ENCODE peak calls at places on chromosomes 5 and 9, in ten cellular contexts. P is transverse colon, M is sigmoid colon, E is endothelial cell of umbilical vein, L is K562, X is SK-N-SH, F is stomach, S is spleen, Y is prostate gland, V is breast epithelium. U is an unnamed sample.
A peak's percentile ranks its signal among the peaks of the same experiment; 100 is the strongest.

GRCh38 chr5:95884021-95884333 is 61.5 kb upstream of the GLRX start:
- DNase-seq in P (no peak), M (no peak), E (no peak), L (peak; percentile 37), X (no peak), F (no peak), S (no peak), Y (no peak), V (no peak), U (no peak)

GRCh38 chr9:6484210-6484609 is 71.2 kb downstream of the UHRF2 start:
- DNase-seq in P (no peak), M (no peak), E (no peak), L (no peak), X (no peak), F (no peak), S (no peak), Y (no peak), V (no peak), U (no peak)

GRCh38 chr5:2460098-2460497 is 291.4 kb downstream of the IRX2 start:
- DNase-seq in P (no peak), M (no peak), E (no peak), L (no peak), X (no peak), F (no peak), S (no peak), Y (no peak), V (no peak), U (no peak)

GRCh38 chr5:96567188-96567587 is 95.0 kb upstream of the CAST start:
- DNase-seq in P (no peak), M (no peak), E (peak; percentile 83), L (no peak), X (no peak), F (no peak), S (no peak), Y (no peak), V (no peak), U (no peak)

GRCh38 chr5:163943546-163943945 is 438.1 kb downstream of the MAT2B start:
- DNase-seq in P (no peak), M (no peak), E (peak; percentile 87), L (no peak), X (no peak), F (no peak), S (no peak), Y (no peak), V (no peak), U (no peak)

GRCh38 chr5:159779481-159779880 is 136.8 kb upstream of the ADRA1B start:
- DNase-seq in P (no peak), M (no peak), E (no peak), L (no peak), X (no peak), F (no peak), S (no peak), Y (no peak), V (no peak), U (no peak)

GRCh38 chr5:94173100-94173499 is 431.7 kb upstream of the POU5F2 start:
- DNase-seq in P (no peak), M (no peak), E (no peak), L (no peak), X (no peak), F (no peak), S (no peak), Y (no peak), V (no peak), U (no peak)

GRCh38 chr5:142749321-142749720 is 20.9 kb upstream of the ARHGAP26 start:
- DNase-seq in P (no peak), M (no peak), E (peak; percentile 88), L (no peak), X (no peak), F (no peak), S (no peak), Y (no peak), V (no peak), U (no peak)

GRCh38 chr9:129036923-129037766 is 719 bp downstream of the MIGA2 start:
- DNase-seq in P (no peak), M (no peak), E (no peak), L (peak; percentile 33), X (no peak), F (no peak), S (no peak), Y (no peak), V (no peak), U (no peak)

GRCh38 chr9:129037767-129038098 is 1.3 kb downstream of the MIGA2 start:
- DNase-seq in P (no peak), M (peak; percentile 80), E (no peak), L (no peak), X (no peak), F (no peak), S (no peak), Y (no peak), V (no peak), U (no peak)

GRCh38 chr9:129033216-129033615 is 3.2 kb upstream of the MIGA2 start:
- DNase-seq in P (no peak), M (no peak), E (no peak), L (peak; percentile 54), X (no peak), F (no peak), S (no peak), Y (no peak), V (no peak), U (no peak)

GRCh38 chr9:129038109-129038852 is 1.9 kb downstream of the MIGA2 start:
- DNase-seq in P (no peak), M (no peak), E (no peak), L (peak; percentile 40), X (no peak), F (no peak), S (no peak), Y (no peak), V (no peak), U (no peak)

DNA sequence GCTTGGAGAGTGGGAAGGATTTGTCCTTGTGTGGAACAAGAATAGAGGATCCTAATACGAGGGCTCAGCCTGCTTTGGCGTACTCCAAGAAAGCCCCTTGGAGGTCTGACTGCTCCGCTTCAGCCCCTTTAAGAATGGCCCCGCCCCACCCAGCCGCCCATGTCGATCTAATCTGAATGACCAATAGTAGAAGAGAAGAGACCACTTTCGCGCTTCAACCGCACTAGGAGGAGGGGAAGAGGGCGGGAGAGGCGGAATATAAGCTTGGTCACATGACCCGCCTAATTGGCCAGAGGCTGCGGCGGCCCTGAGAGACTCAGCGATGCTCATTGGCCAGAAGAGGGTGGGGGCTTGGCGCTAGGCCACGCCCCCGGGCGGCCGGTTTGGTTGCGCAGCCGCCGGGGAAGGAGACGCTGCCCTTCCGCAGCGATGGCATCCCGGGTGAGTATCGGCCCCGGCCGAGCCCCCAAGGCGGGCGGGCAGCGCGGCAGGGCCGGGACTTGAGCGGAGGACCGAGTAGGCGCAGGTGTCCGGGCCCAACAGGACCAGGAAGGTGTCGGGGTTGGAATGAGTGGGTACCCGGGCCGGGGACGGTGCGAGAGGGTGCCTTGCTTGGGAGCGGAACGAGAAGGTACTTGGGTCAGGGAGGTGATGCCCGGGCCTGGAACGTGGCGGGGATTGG is at the start of gene MIGA2:
- DNase-seq in P (peak; percentile 98), M (peak; percentile 99), E (peak; percentile 99), L (peak; percentile 99), X (peak; percentile 98), F (peak; percentile 98), S (peak; percentile 98), Y (peak; percentile 99), V (peak; percentile 99), U (peak; percentile 99)
- TF ChIP-seq POLR2AphosphoS5 in P (peak; percentile 97), M (peak; percentile 97), E (peak; percentile 94), L (peak; percentile 56), X (peak; percentile 75), F (peak; percentile 77), S (peak; percentile 97), Y (peak; percentile 99), V (peak; percentile 84), U (peak; percentile 55)

GRCh38 chr9:93206576-93207155 is 22.7 kb downstream of the WNK2 start:
- DNase-seq in P (no peak), M (no peak), E (no peak), L (no peak), X (no peak), F (no peak), S (peak; percentile 67), Y (no peak), V (no peak), U (no peak)

GRCh38 chr9:93209097-93209496 is 25.2 kb downstream of the WNK2 start:
- DNase-seq in P (peak; percentile 83), M (no peak), E (no peak), L (no peak), X (no peak), F (no peak), S (peak; percentile 35), Y (no peak), V (no peak), U (no peak)

GRCh38 chr9:93209576-93210323 is 25.8 kb downstream of the WNK2 start:
- DNase-seq in P (no peak), M (no peak), E (no peak), L (no peak), X (no peak), F (no peak), S (no peak), Y (no peak), V (no peak), U (no peak)

GRCh38 chr9:93207326-93207814 is 23.4 kb downstream of the WNK2 start:
- DNase-seq in P (no peak), M (peak; percentile 87), E (no peak), L (no peak), X (peak; percentile 70), F (no peak), S (peak; percentile 71), Y (no peak), V (no peak), U (no peak)

GRCh38 chr9:93207860-93208734 is 24.2 kb downstream of the WNK2 start:
- DNase-seq in P (no peak), M (no peak), E (no peak), L (no peak), X (no peak), F (no peak), S (peak; percentile 45), Y (no peak), V (no peak), U (no peak)
- H3K4me3 ChIP-seq in P (no peak overlapping the region), M (peak overlapping the region; percentile 15), E (no peak overlapping the region), L (no peak overlapping the region), X (no peak overlapping the region), F (no peak overlapping the region), S (no peak overlapping the region), Y (no peak overlapping the region), V (no peak overlapping the region), U (no peak overlapping the region)

DNA sequence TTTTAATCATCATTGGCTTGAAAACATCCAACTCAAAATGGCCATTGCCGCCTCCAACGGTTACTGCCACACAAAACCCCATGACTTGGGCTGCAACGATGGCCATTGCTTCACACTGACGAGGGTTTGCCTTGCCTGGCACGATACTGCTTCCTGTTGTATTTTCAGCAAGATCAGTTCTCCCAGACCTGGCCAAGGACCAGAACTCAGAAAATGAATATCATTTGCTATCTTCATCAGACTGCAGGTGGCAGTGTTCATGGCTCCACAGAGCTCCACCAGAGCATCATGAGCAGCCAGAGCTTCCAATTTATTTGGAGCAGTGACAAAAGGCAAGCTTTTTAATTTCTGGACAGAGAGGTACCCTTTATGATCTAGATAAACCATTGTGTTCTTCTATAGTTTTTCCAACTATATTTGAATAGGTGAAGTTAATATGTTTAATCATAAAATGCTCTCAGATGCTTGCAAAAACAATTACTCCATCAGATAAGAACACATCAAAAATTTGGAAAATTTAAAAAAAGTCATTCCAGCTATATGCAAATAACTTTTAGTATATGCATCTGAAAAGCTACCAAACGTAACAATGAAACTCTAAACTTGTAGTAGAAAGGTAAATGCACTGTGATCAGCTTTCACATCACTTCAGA is 10.4 kb downstream of the AMACR start:
- DNase-seq in P (peak; percentile 49), M (peak; percentile 83), E (peak; percentile 87), L (peak; percentile 41), X (peak; percentile 58), F (peak; percentile 69), S (no peak), Y (peak; percentile 77), V (peak; percentile 35), U (peak; percentile 83)
- TF ChIP-seq POLR2AphosphoS5 in P (no peak), M (no peak), E (no peak), L (no peak), X (no peak), F (peak; percentile 58), S (peak; percentile 43), Y (peak; percentile 57), V (no peak), U (no peak)

DNA sequence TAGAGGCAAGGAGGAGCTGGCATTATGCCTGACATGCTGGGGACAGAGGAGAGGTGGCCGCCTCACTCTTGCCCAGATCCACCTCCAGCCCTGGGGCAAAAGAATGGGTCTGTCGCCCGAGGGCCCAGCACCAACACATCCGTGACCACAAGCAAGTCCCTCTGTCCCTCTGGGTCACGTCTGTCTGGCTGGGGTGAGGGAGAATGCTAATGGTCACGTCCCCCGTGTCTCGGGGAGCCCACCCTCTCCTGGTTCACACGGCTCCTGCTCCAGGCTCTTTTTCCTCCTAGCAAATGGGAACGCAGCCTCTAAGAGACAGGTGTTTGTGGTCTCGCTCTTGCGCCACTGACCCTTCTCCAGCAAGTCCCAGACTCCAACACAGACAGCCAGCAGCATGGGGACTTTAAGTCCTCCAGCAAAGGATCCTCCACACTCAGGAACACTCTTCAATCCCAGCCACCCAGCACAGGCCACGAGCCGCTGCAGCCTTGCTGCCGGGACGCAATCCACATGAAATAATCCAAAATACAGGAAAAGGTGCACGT is 4.1 kb downstream of the ENG start:
- DNase-seq in P (no peak), M (no peak), E (no peak), L (no peak), X (no peak), F (no peak), S (no peak), Y (no peak), V (no peak), U (no peak)
- H3K4me3 ChIP-seq in P (peak overlapping the region; percentile 12), M (peak overlapping the region; percentile 50), E (peak overlapping the region; percentile 9), L (no peak overlapping the region), X (no peak overlapping the region), F (peak overlapping the region; percentile 57), S (peak overlapping the region; percentile 88), Y (no peak overlapping the region), V (peak overlapping the region; percentile 61), U (peak overlapping the region; percentile 58)